ENCODE peak calls at places on chromosomes 7 and 10, in five cellular contexts. V, R, C, J and B are unnamed samples.

GRCh38 chr10:84388148-84388547 is 59.8 kb downstream of the CCSER2 start:
- DNase-seq in V (no peak), R (no peak), C (no peak), J (no peak), B (peak; percentile 38)

GRCh38 chr10:4596951-4597350 is 229.1 kb upstream of the AKR1E2 start:
- DNase-seq in V (no peak), R (no peak), C (no peak), J (no peak), B (no peak)

GRCh38 chr7:87575521-87575920 is 25.2 kb downstream of the ABCB1 start:
- DNase-seq in V (no peak), R (no peak), C (no peak), J (no peak), B (no peak)

GRCh38 chr7:154744226-154744860 is 258.6 kb downstream of the PAXIP1 start:
- DNase-seq in V (peak; percentile 60), R (no peak), C (peak; percentile 94), J (peak; percentile 23), B (no peak)

GRCh38 chr7:77180990-77181595 is 18.5 kb downstream of the FGL2 start:
- DNase-seq in V (no peak), R (no peak), C (no peak), J (no peak), B (no peak)

GRCh38 chr7:107344799-107345198 is 125.1 kb upstream of the GPR22 start:
- DNase-seq in V (no peak), R (no peak), C (no peak), J (no peak), B (no peak)

GRCh38 chr10:101272229-101272868 is 43.1 kb upstream of the LBX1 start:
- DNase-seq in V (peak; percentile 95), R (no peak), C (peak; percentile 63), J (peak; percentile 65), B (peak; percentile 48)

GRCh38 chr7:53473371-53473770 is 437.9 kb downstream of the POM121L12 start:
- DNase-seq in V (no peak), R (no peak), C (no peak), J (no peak), B (no peak)

GRCh38 chr10:61900829-61901783 is at the start of gene ARID5B:
- DNase-seq in V (peak; percentile 83), R (no peak), C (peak; percentile 51), J (no peak), B (peak; percentile 68)

GRCh38 chr10:76308946-76309529 is 877.6 kb downstream of the LRMDA start:
- DNase-seq in V (no peak), R (no peak), C (no peak), J (no peak), B (no peak)

GRCh38 chr7:49112647-49113046 is 188.3 kb downstream of the CDC14C start:
- DNase-seq in V (no peak), R (no peak), C (no peak), J (no peak), B (no peak)

GRCh38 chr7:99314504-99314903 is 11.2 kb upstream of the ARPC1A start:
- DNase-seq in V (no peak), R (peak; percentile 15), C (no peak), J (no peak), B (no peak)
- TF ChIP-seq HDAC2 in V (no peak), R (no peak), C (no peak), J (no peak), B (no peak)

GRCh38 chr10:22253578-22253882 is 35.7 kb upstream of the EBLN1 start:
- DNase-seq in V (no peak), R (no peak), C (no peak), J (no peak), B (no peak)
- TF ChIP-seq HDAC2 in V (no peak), R (no peak), C (no peak), J (peak; percentile 74), B (no peak)

DNA sequence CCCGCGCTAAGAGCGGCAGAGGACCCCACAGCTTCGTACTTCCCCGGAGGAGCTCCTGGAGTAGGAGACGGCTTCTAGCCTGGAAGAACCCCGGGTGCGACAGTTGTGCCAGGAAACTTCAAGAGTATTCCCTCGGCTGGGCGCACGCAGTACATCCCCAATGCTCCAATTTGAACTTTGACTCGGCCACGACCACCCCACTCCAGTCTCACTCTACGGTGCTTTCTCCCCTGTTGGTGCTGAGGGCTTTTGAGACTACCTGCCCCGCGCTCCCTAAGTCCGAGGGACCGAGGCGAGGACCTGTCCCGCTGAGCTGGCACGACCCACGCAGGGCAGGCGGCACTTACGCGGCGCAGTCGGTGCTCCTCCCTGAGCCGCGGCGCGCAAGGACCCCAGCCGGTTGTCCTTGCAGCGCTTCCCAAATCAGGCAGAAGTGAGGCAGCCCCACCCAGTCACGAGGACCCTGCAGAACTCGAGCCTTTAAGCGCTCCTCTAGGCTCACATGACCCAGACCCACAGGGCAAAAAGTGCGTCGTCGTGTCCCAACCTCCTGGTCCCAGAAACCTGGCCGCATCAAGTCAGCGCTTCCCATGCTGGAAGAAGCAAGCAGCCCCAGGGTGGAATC is at the start of gene CPVL:
- DNase-seq in V (no peak), R (no peak), C (no peak), J (peak; percentile 62), B (peak; percentile 71)
- TF ChIP-seq HDAC2 in V (no peak), R (no peak), C (no peak), J (no peak), B (peak; percentile 1)

GRCh38 chr7:30468791-30469190 is 9.8 kb downstream of the NOD1 start:
- DNase-seq in V (no peak), R (no peak), C (no peak), J (no peak), B (no peak)
- TF ChIP-seq HDAC2 in V (no peak), R (no peak), C (no peak), J (no peak), B (no peak)

DNA sequence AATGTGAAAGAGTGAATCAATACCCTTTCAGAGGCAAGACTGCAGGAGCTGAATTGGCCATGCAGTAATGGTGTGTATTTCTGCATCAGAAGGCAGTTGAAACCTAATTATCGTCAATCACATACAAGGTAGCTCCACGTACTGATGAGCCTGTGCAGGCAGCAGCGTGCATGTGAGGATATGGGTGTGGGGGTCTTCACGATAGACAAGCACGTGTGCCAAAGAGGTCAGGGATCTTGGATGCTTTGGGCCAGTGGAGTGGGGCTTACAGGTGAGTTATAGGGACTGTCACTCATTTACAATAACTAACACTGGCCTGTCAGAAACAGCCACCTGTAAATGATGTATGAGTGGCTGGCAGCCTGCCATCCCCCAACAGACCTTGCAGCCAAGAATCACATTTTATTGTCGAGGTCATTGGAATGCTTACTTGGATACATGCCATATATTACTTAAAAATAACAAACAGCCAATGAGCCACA is 210.9 kb downstream of the SKAP2 start:
- DNase-seq in V (no peak), R (no peak), C (no peak), J (no peak), B (no peak)
- TF ChIP-seq HDAC2 in V (no peak), R (no peak), C (no peak), J (no peak), B (no peak)

GRCh38 chr10:125128397-125129075 is 31.8 kb downstream of the CTBP2 start:
- DNase-seq in V (no peak), R (no peak), C (no peak), J (no peak), B (no peak)
- TF ChIP-seq HDAC2 in V (no peak), R (no peak), C (no peak), J (no peak), B (no peak)

DNA sequence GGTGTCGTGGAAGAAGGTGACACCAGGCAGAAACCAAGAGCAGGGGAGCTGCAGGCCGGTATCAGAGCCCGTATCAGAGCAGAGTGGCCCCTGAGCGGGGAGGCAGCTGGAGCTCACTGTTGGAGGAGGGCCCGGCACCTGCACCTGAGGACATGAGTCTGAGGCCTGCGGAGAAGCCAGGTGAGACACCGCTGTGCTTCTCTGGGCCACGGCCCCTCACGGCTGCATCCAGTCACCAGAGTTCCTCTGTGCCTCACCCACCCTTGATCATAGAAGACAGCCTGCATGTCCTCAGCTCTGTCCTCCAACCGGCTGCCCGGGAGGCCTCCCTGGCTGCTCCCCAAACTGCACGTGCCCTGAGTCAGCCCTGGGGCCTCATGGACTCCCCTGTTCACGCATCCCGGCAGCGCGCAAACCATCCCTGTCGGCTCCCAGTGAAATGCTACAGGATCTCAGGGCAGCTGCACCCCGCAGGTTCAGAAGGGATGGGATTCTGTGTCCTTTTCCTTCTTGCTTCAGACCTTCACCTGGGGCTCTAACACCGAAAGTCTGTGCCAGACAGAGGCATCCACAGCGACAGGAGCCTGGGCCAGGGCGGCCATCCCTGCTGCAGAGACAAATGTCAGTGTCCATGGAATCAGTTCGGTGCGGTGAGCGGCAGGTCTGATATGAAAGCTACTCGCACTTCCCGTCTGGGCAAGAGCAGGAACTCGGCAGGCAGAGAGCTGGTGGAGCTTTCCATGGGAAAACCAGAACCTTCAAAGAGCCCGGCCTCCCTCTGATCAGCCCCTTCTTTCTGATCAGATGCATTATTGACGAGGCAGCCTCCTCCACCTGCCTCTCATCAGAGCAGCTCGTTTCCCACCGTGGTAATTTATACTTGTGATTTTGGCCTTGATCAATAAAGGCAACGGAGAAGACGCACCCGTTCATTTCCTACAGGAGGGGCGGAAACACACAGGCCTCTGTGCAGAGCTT is 111.8 kb upstream of the FAM20C start:
- DNase-seq in V (no peak), R (no peak), C (no peak), J (no peak), B (no peak)
- TF ChIP-seq HDAC2 in V (no peak), R (no peak), C (no peak), J (no peak), B (no peak)

GRCh38 chr10:12563489-12563888 is 214.1 kb downstream of the CAMK1D start:
- DNase-seq in V (no peak), R (no peak), C (no peak), J (no peak), B (no peak)

GRCh38 chr10:12566161-12567115 is 217.1 kb downstream of the CAMK1D start:
- DNase-seq in V (no peak), R (no peak), C (no peak), J (no peak), B (no peak)

GRCh38 chr10:12561307-12561706 is 212.0 kb downstream of the CAMK1D start:
- DNase-seq in V (no peak), R (no peak), C (no peak), J (no peak), B (no peak)

GRCh38 chr10:12561720-12562119 is 212.4 kb downstream of the CAMK1D start:
- DNase-seq in V (no peak), R (no peak), C (no peak), J (no peak), B (no peak)

GRCh38 chr10:12564173-12564572 is 214.8 kb downstream of the CAMK1D start:
- DNase-seq in V (no peak), R (no peak), C (no peak), J (no peak), B (no peak)
- TF ChIP-seq HDAC2 in V (no peak), R (no peak), C (no peak), J (no peak), B (no peak)

GRCh38 chr7:155863721-155864151 is 51.5 kb upstream of the SHH start:
- DNase-seq in V (no peak), R (no peak), C (no peak), J (no peak), B (no peak)
- TF ChIP-seq HDAC2 in V (no peak), R (no peak), C (no peak), J (no peak), B (no peak)